ENCODE peak calls at places on chromosomes 1 and 21, in four cellular contexts. C, O, Q and P are unnamed samples.
A peak's percentile ranks its signal among the peaks of the same experiment; 100 is the strongest.

GRCh38 chr1:100927276-100927675 is 31.4 kb downstream of the SLC30A7 start:
- DNase-seq in C (no peak), Q (no peak), O (no peak), P (no peak)

GRCh38 chr1:155226910-155227260 is 18.4 kb downstream of the MTX1 start:
- DNase-seq in O (peak; percentile 62), Q (no peak), C (peak; percentile 78), P (peak; percentile 39)

GRCh38 chr21:16422702-16423101 is 692.9 kb downstream of the USP25 start:
- DNase-seq in C (no peak), Q (no peak), O (no peak), P (no peak)

GRCh38 chr1:164602142-164602429 is 43.1 kb downstream of the PBX1 start:
- DNase-seq in O (no peak), Q (no peak), C (no peak), P (no peak)

GRCh38 chr1:30888391-30888790 is 20.2 kb downstream of the SDC3 start:
- DNase-seq in O (no peak), C (peak; percentile 94), Q (peak; percentile 96), P (peak; percentile 66)

GRCh38 chr1:47407481-47407880 is 8.6 kb upstream of the FOXE3 start:
- DNase-seq in C (no peak), O (no peak), Q (no peak), P (no peak)

GRCh38 chr21:25639167-25639921 is at the start of gene JAM2:
- DNase-seq in O (peak; percentile 56), C (peak; percentile 35), Q (peak; percentile 76), P (no peak)

GRCh38 chr1:107750364-107750959 is 214.5 kb downstream of the VAV3 start:
- DNase-seq in Q (peak; percentile 70), O (peak; percentile 78), C (peak; percentile 47), P (peak; percentile 61)

GRCh38 chr1:41540886-41541591 is 56.6 kb upstream of the EDN2 start:
- DNase-seq in Q (peak; percentile 35), C (no peak), O (no peak), P (peak; percentile 14)

GRCh38 chr1:54465351-54465811 is 59.2 kb upstream of the SSBP3 start:
- DNase-seq in Q (peak; percentile 63), C (no peak), O (no peak), P (no peak)

GRCh38 chr1:24935615-24936484 is 5.8 kb upstream of the RUNX3 start:
- DNase-seq in O (peak; percentile 29), C (no peak), Q (no peak), P (no peak)

GRCh38 chr1:31976401-31976800 is 37.3 kb upstream of the KHDRBS1 start:
- DNase-seq in O (no peak), C (no peak), Q (no peak), P (no peak)

GRCh38 chr1:63651110-63651776 is 58.0 kb downstream of the PGM1 start:
- DNase-seq in Q (no peak), O (no peak), C (no peak), P (peak; percentile 36)

GRCh38 chr1:244347942-244348341 is 103.8 kb downstream of the ADSS2 start:
- DNase-seq in O (no peak), C (peak; percentile 58), Q (no peak), P (no peak)

GRCh38 chr1:100441651-100442050 is 89.3 kb downstream of the CDC14A start:
- DNase-seq in C (no peak), O (no peak), Q (no peak), P (no peak)

DNA sequence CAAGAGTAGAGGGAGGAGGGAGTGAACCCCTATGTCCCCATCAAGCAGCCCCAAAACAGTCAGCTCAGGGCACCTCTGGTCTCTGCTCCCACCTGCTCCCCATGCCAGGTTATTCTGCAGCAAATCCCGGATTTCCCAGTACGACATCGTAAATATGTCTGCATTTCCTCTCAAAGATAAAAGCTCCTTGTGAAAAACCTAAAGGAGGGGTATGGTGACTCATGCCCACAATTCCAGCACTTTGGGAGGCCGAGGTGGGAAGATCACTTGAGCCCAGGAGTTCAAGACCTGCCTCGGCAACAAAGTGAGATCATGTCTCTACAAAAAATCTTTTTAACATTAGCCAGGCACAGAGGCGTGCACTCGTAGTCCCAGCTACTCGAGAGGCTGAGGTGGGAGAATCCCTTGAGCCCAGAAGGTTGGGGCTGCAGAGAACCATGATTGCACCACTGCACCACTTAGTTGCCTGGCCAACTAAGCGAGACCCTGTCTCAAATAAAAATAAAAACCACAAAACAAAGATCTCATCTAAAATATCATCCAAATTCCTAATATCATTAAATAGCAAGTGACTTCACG is 7.1 kb downstream of the ACOT7 start:
- DNase-seq in Q (no peak), C (peak; percentile 80), O (no peak), P (no peak)
- H3K27ac ChIP-seq in Q (peak overlapping the region; percentile 87), C (peak overlapping the region; percentile 38), O (no peak overlapping the region), P (peak overlapping the region; percentile 58)

GRCh38 chr1:152112885-152113432 is 2.3 kb downstream of the TCHH start:
- DNase-seq in C (no peak), O (no peak), Q (no peak), P (no peak)
- H3K4me3 ChIP-seq in C (peak overlapping the region; percentile 77), O (no peak overlapping the region), Q (no peak overlapping the region), P (no peak overlapping the region)

GRCh38 chr1:230117694-230118093 is 50.7 kb downstream of the GALNT2 start:
- DNase-seq in Q (no peak), O (no peak), C (no peak), P (no peak)
- H3K36me3 ChIP-seq in Q (no peaks in the 10 kb centered on the region), O (peaks cover 11% of the 10 kb centered on the region), C (no peaks in the 10 kb centered on the region), P (no peaks in the 10 kb centered on the region)

GRCh38 chr1:162168935-162169545 is 99.5 kb downstream of the NOS1AP start:
- DNase-seq in O (no peak), C (no peak), Q (no peak), P (no peak)
- H3K27ac ChIP-seq in O (no peak overlapping the region), C (no peak overlapping the region), Q (peak overlapping the region; percentile 56), P (no peak overlapping the region)

GRCh38 chr1:202587859-202588480 is 122.3 kb downstream of the SYT2 start:
- DNase-seq in C (no peak), O (no peak), Q (no peak), P (no peak)

GRCh38 chr1:202588644-202589189 is 121.5 kb downstream of the SYT2 start:
- DNase-seq in C (no peak), Q (no peak), O (no peak), P (no peak)

GRCh38 chr1:202590975-202591411 is 119.3 kb downstream of the SYT2 start:
- DNase-seq in O (no peak), Q (no peak), C (no peak), P (no peak)

GRCh38 chr1:202590119-202590518 is 120.1 kb downstream of the SYT2 start:
- DNase-seq in C (no peak), Q (no peak), O (no peak), P (no peak)

GRCh38 chr1:202589190-202589680 is 121.0 kb downstream of the SYT2 start:
- DNase-seq in Q (peak; percentile 97), C (peak; percentile 100), O (peak; percentile 68), P (peak; percentile 98)
- H3K4me3 ChIP-seq in Q (no peak overlapping the region), C (peak overlapping the region; percentile 21), O (no peak overlapping the region), P (no peak overlapping the region)

DNA sequence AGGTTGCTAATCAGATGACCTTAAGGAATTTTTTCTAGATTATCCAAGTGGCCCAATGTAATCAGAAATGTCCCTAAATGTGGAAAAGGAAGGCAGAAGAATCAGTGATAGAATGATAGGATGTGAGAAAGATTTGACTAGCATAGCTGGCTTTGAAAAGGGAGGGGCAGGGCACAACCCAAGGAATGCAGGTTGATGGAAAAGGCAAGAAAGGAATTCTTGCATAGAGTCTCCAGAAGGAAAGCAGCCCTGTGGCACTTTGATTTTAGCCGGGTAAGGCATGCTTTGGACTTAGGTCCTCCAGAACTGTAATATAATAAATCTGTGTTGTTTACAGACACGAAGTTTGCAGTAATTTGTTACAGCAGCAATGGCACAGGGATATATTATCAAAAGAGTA is 375.7 kb upstream of the B3GALT2 start:
- DNase-seq in Q (no peak), C (no peak), O (no peak), P (no peak)
- H3K36me3 ChIP-seq in Q (no peaks in the 10 kb centered on the region), C (no peaks in the 10 kb centered on the region), O (no peaks in the 10 kb centered on the region), P (no peaks in the 10 kb centered on the region)

DNA sequence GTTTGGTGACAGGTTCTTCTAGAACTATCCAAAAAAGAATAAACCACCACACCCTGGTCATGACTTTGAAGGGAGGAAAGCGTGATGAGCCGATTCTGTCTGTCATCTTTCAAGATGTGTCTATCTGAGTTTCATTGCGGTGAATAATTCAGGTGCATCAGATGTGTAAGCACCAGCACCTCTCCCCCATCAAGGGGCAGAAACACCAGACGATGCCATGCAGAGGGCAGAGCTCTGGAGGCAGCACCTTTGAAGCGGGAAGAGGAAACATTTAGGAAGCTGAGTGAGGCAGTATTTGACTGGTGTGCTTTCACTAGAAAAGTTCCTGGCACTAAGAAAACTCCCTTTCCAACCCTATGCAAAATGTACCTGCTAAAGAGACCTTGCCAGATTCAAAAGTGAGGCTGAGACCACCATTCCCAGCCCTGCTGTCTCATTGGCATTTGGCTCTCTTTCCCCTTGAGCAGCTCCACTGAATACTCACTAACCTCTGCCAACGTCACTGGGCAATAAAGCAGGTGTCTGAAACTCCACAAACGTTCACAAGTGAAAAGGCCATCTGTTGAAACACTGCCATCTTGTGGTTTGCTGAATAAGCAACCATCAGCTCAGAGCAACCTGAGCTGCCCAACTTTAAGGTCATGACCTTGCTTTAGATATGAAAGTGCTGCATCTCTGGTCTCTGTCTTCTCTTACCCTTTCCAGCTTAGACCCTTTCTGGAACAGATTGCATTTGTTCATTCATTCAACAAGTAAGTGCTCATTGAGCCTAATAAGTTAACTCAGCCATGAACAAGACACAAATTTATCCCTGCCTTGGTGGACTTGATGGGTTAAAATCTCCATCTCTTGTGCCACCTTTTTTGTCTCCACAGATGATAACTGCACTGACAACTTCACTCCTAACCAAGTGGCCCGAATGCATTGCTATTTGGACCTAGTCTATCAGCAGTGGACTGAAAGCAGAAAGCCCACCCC is 228.6 kb downstream of the PAPPA2 start:
- DNase-seq in O (peak; percentile 65), Q (peak; percentile 69), C (peak; percentile 48), P (peak; percentile 9)
- H3K27ac ChIP-seq in O (no peak overlapping the region), Q (peak overlapping the region; percentile 87), C (no peak overlapping the region), P (no peak overlapping the region)

GRCh38 chr1:154221815-154222081 is 993 bp downstream of the UBAP2L start:
- DNase-seq in O (peak; percentile 37), Q (no peak), C (peak; percentile 95), P (peak; percentile 54)

GRCh38 chr1:154222918-154223317 is 2.2 kb downstream of the UBAP2L start:
- DNase-seq in Q (no peak), C (peak; percentile 22), O (no peak), P (no peak)

GRCh38 chr1:154220071-154220969 is at the start of gene UBAP2L:
- DNase-seq in Q (peak; percentile 100), O (peak; percentile 100), C (peak; percentile 99), P (peak; percentile 98)

GRCh38 chr1:154220970-154221814 is 437 bp downstream of the UBAP2L start:
- DNase-seq in O (peak; percentile 74), Q (peak; percentile 83), C (no peak), P (no peak)

GRCh38 chr1:154222518-154222917 is 1.8 kb downstream of the UBAP2L start:
- DNase-seq in O (no peak), Q (no peak), C (no peak), P (no peak)
- H3K4me3 ChIP-seq in O (peak overlapping the region; percentile 96), Q (no peak overlapping the region), C (peak overlapping the region; percentile 97), P (peak overlapping the region; percentile 73)

GRCh38 chr1:6591222-6591621 is 11.4 kb downstream of the ZBTB48 start:
- DNase-seq in Q (no peak), C (no peak), O (no peak), P (no peak)

GRCh38 chr1:6592441-6592840 is 10.2 kb downstream of the KLHL21 start:
- DNase-seq in Q (no peak), C (no peak), O (no peak), P (no peak)

GRCh38 chr1:6593810-6594209 is 8.9 kb downstream of the KLHL21 start:
- DNase-seq in C (no peak), O (no peak), Q (no peak), P (no peak)

GRCh38 chr1:6591644-6592043 is 11.0 kb downstream of the KLHL21 start:
- DNase-seq in Q (no peak), C (no peak), O (no peak), P (no peak)

GRCh38 chr1:6592865-6593593 is 9.6 kb downstream of the KLHL21 start:
- DNase-seq in O (no peak), C (no peak), Q (no peak), P (no peak)
- H3K36me3 ChIP-seq in O (peaks cover 59% of the 10 kb centered on the region), C (peaks cover 99% of the 10 kb centered on the region), Q (peaks cover 92% of the 10 kb centered on the region), P (peaks cover 78% of the 10 kb centered on the region)